ENCODE peak calls at places on chromosome 18, in six cellular contexts. O is DND-41, T is cardiac fibroblast, N is Peyer's patch, Q is GM10248, U is neural crest cell. L is an unnamed sample.

GRCh38 chr18:3060667-3061580 is 48.0 kb upstream of the LPIN2 start:
- DNase-seq in O (peak; percentile 65), T (no peak), N (peak; percentile 57), Q (peak; percentile 49), U (no peak), L (no peak)

GRCh38 chr18:51397347-51397962 is 200.0 kb upstream of the MEX3C start:
- DNase-seq in O (no peak), T (no peak), N (no peak), Q (no peak), U (no peak), L (no peak)

GRCh38 chr18:7789853-7790552 is 222.9 kb downstream of the PTPRM start:
- DNase-seq in O (no peak), T (peak; percentile 67), N (no peak), Q (no peak), U (no peak), L (peak; percentile 28)

GRCh38 chr18:8375269-8375668 is 234.0 kb upstream of the RAB12 start:
- DNase-seq in O (no peak), T (no peak), N (no peak), Q (no peak), U (no peak), L (no peak)

GRCh38 chr18:3281456-3282400 is 19.8 kb downstream of the MYL12B start:
- DNase-seq in O (no peak), T (peak; percentile 91), N (no peak), Q (peak; percentile 59), U (no peak), L (peak; percentile 51)

GRCh38 chr18:3584266-3584665 is 134.3 kb downstream of the TGIF1 start:
- DNase-seq in O (no peak), T (no peak), N (no peak), Q (no peak), U (no peak), L (no peak)

GRCh38 chr18:23068692-23069305 is 66.5 kb upstream of the CABLES1 start:
- DNase-seq in O (no peak), T (no peak), N (no peak), Q (no peak), U (no peak), L (no peak)

GRCh38 chr18:28468903-28469302 is 292.0 kb upstream of the CDH2 start:
- DNase-seq in O (no peak), T (no peak), N (no peak), Q (no peak), U (no peak), L (no peak)

GRCh38 chr18:3211236-3211992 is 8.4 kb downstream of the MYOM1 start:
- DNase-seq in O (no peak), T (peak; percentile 65), N (no peak), Q (no peak), U (no peak), L (no peak)

GRCh38 chr18:2878656-2879330 is 32.0 kb downstream of the EMILIN2 start:
- DNase-seq in O (no peak), T (no peak), N (no peak), Q (no peak), U (no peak), L (peak; percentile 80)

GRCh38 chr18:55897101-55897500 is 309.1 kb upstream of the TCF4 start:
- DNase-seq in O (no peak), T (no peak), N (no peak), Q (no peak), U (no peak), L (no peak)

GRCh38 chr18:54415086-54415485 is 57.4 kb downstream of the C18orf54 start:
- DNase-seq in O (no peak), T (peak; percentile 4), N (no peak), Q (no peak), U (no peak), L (no peak)

GRCh38 chr18:72847134-72847533 is 20.7 kb downstream of the NETO1 start:
- DNase-seq in O (no peak), T (no peak), N (no peak), Q (no peak), U (no peak), L (no peak)

GRCh38 chr18:61551586-61551985 is 218.4 kb downstream of the CDH20 start:
- DNase-seq in O (peak; percentile 37), T (peak; percentile 93), N (no peak), Q (peak; percentile 55), U (peak; percentile 55), L (peak; percentile 65)

GRCh38 chr18:31217455-31217854 is 54.8 kb upstream of the DSC1 start:
- DNase-seq in O (no peak), T (no peak), N (no peak), Q (no peak), U (no peak), L (no peak)

GRCh38 chr18:3998698-3999333 is 456.3 kb downstream of the DLGAP1 start:
- DNase-seq in O (no peak), T (peak; percentile 83), N (no peak), Q (no peak), U (peak; percentile 31), L (no peak)

GRCh38 chr18:30280861-30281470 is 761.6 kb downstream of the DSC3 start:
- DNase-seq in O (peak; percentile 20), T (peak; percentile 87), N (no peak), Q (no peak), U (peak; percentile 56), L (no peak)

GRCh38 chr18:54440292-54440691 is 82.6 kb downstream of the C18orf54 start:
- DNase-seq in O (no peak), T (peak; percentile 6), N (no peak), Q (no peak), U (no peak), L (no peak)

GRCh38 chr18:32139835-32140283 is 48.2 kb downstream of the RNF138 start:
- DNase-seq in O (no peak), T (no peak), N (no peak), Q (no peak), U (no peak), L (no peak)

GRCh38 chr18:21064347-21064746 is 47.3 kb downstream of the ROCK1 start:
- DNase-seq in O (no peak), T (peak; percentile 46), N (no peak), Q (no peak), U (no peak), L (no peak)

GRCh38 chr18:58313491-58314032 is 269.5 kb downstream of the NEDD4L start:
- DNase-seq in O (no peak), T (peak; percentile 21), N (no peak), Q (no peak), U (no peak), L (no peak)

GRCh38 chr18:36662000-36662399 is 166.8 kb downstream of the TPGS2 start:
- DNase-seq in O (no peak), T (peak; percentile 25), N (no peak), Q (no peak), U (no peak), L (no peak)
- TF ChIP-seq CTCF in O (peak; percentile 47), T (peak; percentile 4), N (no peak), Q (peak; percentile 24), U (peak; percentile 33), L (peak; percentile 49)

GRCh38 chr18:50079571-50080295 is 115.2 kb downstream of the MYO5B start:
- DNase-seq in O (no peak), T (no peak), N (no peak), Q (no peak), U (no peak), L (no peak)

GRCh38 chr18:50089702-50090101 is 105.2 kb downstream of the MYO5B start:
- DNase-seq in O (no peak), T (no peak), N (no peak), Q (no peak), U (no peak), L (no peak)

GRCh38 chr18:50080932-50081560 is 113.9 kb downstream of the MYO5B start:
- DNase-seq in O (no peak), T (no peak), N (no peak), Q (no peak), U (no peak), L (no peak)

DNA sequence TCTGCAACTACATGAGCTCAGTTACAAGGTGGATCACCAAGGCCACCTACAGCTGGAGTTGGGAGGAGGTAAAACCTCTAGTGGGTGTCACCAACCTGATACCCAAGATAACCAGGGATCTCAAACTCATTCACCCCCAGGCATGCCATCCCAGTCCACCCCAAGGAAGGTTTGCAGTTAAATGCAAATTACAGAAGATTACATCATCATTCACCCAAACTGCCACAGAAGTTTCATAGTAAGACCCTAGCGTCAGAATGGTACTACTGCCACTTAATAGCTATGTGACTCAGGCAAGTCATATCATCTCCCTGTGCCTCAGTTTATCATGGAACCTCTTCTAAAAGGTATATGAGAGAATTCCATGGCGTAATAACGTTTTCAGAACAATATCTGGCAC is 111.2 kb downstream of the MYO5B start:
- DNase-seq in O (no peak), T (no peak), N (no peak), Q (no peak), U (no peak), L (no peak)
- TF ChIP-seq CTCF in O (no peak), T (no peak), N (no peak), Q (no peak), U (no peak), L (no peak)

DNA sequence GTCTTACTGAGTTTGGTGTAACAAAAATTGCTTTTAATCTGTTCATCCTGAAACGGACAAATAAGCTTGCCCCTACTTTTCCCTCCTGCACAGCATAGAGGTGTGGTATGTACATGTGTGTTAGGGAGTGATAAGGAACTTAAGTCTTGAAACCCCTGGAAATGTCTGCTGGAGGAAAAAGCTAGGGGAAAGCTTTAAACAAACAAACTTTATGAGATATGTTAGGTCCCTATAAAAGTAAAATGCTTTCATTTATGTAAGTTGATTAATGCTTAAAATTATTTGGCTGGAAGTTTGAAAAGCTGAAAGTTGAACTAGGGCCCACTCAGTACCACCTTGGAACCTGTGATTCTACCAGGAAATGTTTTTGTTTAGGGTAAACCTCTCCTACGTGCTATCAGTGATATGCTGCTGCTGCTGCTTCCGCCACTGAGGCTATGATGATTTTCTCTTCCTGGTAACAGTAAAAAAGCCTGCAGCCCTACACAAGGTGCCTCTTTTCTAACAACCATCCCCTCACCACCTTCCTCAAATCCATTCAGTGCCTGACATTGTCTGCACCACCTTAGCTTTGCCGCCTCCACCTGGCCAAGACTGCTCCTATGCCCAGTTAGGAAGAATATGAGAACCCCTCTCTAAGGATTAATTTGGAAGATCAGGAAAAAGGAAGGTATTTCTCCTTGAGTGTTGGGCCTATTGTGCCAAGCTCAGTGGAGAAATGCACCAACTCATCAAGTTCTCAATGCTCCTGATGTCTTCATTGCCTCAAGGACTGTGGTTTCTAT is 2.5 kb upstream of the YES1 start:
- DNase-seq in O (no peak), T (no peak), N (no peak), Q (no peak), U (no peak), L (no peak)
- TF ChIP-seq CTCF in O (peak; percentile 14), T (no peak), N (no peak), Q (peak; percentile 15), U (no peak), L (peak; percentile 29)

GRCh38 chr18:63702660-63703059 is at the start of gene SERPINB11:
- DNase-seq in O (no peak), T (no peak), N (no peak), Q (no peak), U (no peak), L (no peak)

GRCh38 chr18:63705401-63705800 is 2.6 kb downstream of the SERPINB11 start:
- DNase-seq in O (no peak), T (no peak), N (no peak), Q (no peak), U (no peak), L (no peak)

GRCh38 chr18:63707816-63708215 is 5.1 kb downstream of the SERPINB11 start:
- DNase-seq in O (no peak), T (no peak), N (no peak), Q (no peak), U (no peak), L (no peak)

GRCh38 chr18:63708650-63709049 is 5.9 kb downstream of the SERPINB11 start:
- DNase-seq in O (no peak), T (peak; percentile 70), N (no peak), Q (no peak), U (no peak), L (no peak)
- TF ChIP-seq CTCF in O (no peak), T (no peak), N (no peak), Q (no peak), U (no peak), L (no peak)